ENCODE peak calls at places on chromosomes 7 and 10, in five cellular contexts. U, P, H, S and R are unnamed samples. For H3K9me3, the result is how much of the 10 kb centered on the place peaks cover.

GRCh38 chr10:112227331-112227961 is 43.9 kb upstream of the GPAM start:
- DNase-seq in S (no peak), U (no peak), H (no peak), P (no peak), R (no peak)

GRCh38 chr7:74294191-74294998 is 5.2 kb downstream of the CLIP2 start:
- DNase-seq in P (no peak), H (no peak), U (no peak), S (no peak), R (no peak)

GRCh38 chr7:17807242-17807641 is 133.1 kb downstream of the SNX13 start:
- DNase-seq in S (peak), H (no peak), P (no peak), U (no peak), R (no peak)

GRCh38 chr10:52318822-52319464 is 4.9 kb downstream of the DKK1 start:
- DNase-seq in U (peak), P (no peak), S (no peak), H (no peak), R (no peak)

GRCh38 chr7:30873207-30873606 is 38.4 kb upstream of the AQP1 start:
- DNase-seq in U (no peak), P (no peak), S (no peak), H (no peak), R (no peak)

GRCh38 chr10:87816842-87817178 is 1.2 kb downstream of the ATAD1 start:
- DNase-seq in H (no peak), U (no peak), P (no peak), S (no peak), R (no peak)

GRCh38 chr7:24882989-24883631 is 96.9 kb downstream of the OSBPL3 start:
- DNase-seq in S (no peak), H (no peak), P (no peak), U (no peak), R (no peak)

GRCh38 chr7:138157702-138158101 is 81.4 kb downstream of the AKR1D1 start:
- DNase-seq in P (no peak), S (no peak), H (no peak), U (no peak), R (no peak)

GRCh38 chr10:31707578-31708411 is 220.8 kb downstream of the ARHGAP12 start:
- DNase-seq in H (peak), S (no peak), U (no peak), P (no peak), R (no peak)

GRCh38 chr10:68848281-68848680 is 20.9 kb downstream of the STOX1 start:
- DNase-seq in U (no peak), S (no peak), H (no peak), P (no peak), R (no peak)

GRCh38 chr10:44906476-44906875 is 4.7 kb upstream of the TMEM72 start:
- DNase-seq in S (no peak), U (no peak), H (no peak), P (no peak), R (no peak)

GRCh38 chr10:127908958-127909267 is 2.0 kb downstream of the PTPRE start:
- DNase-seq in S (no peak), U (no peak), P (no peak), H (no peak), R (no peak)

GRCh38 chr10:98328163-98328562 is 60.2 kb upstream of the LOXL4 start:
- DNase-seq in S (no peak), U (no peak), P (no peak), H (no peak), R (no peak)

GRCh38 chr10:44967596-44967995 is 8.0 kb downstream of the RASSF4 start:
- DNase-seq in P (no peak), S (no peak), U (no peak), H (peak), R (no peak)

GRCh38 chr10:86715156-86715795 is 41.1 kb upstream of the BMPR1A start:
- DNase-seq in U (no peak), P (no peak), H (no peak), S (no peak), R (no peak)

GRCh38 chr10:18606051-18606730 is 45.2 kb downstream of the NSUN6 start:
- DNase-seq in P (no peak), H (no peak), U (no peak), S (no peak), R (no peak)

GRCh38 chr7:88357794-88358533 is 51.3 kb upstream of the STEAP4 start:
- DNase-seq in U (no peak), H (no peak), P (no peak), S (no peak), R (no peak)

GRCh38 chr10:58140706-58141347 is 126.9 kb downstream of the IPMK start:
- DNase-seq in S (no peak), H (no peak), P (no peak), U (no peak), R (no peak)
- H3K9me3 ChIP-seq in S (under half), H (under half), P (under half), U (under half), R (under half)

GRCh38 chr10:101123815-101124617 is 7.1 kb upstream of the TLX1 start:
- DNase-seq in P (no peak), S (no peak), H (no peak), U (no peak), R (no peak)

GRCh38 chr10:101121661-101122045 is 9.4 kb upstream of the TLX1 start:
- DNase-seq in U (no peak), H (no peak), P (no peak), S (no peak), R (no peak)

GRCh38 chr10:101124933-101125332 is 6.2 kb upstream of the TLX1 start:
- DNase-seq in U (no peak), P (no peak), S (no peak), H (no peak), R (no peak)

GRCh38 chr10:101122270-101123084 is 8.6 kb upstream of the TLX1 start:
- DNase-seq in U (no peak), H (no peak), P (no peak), S (no peak), R (no peak)

DNA sequence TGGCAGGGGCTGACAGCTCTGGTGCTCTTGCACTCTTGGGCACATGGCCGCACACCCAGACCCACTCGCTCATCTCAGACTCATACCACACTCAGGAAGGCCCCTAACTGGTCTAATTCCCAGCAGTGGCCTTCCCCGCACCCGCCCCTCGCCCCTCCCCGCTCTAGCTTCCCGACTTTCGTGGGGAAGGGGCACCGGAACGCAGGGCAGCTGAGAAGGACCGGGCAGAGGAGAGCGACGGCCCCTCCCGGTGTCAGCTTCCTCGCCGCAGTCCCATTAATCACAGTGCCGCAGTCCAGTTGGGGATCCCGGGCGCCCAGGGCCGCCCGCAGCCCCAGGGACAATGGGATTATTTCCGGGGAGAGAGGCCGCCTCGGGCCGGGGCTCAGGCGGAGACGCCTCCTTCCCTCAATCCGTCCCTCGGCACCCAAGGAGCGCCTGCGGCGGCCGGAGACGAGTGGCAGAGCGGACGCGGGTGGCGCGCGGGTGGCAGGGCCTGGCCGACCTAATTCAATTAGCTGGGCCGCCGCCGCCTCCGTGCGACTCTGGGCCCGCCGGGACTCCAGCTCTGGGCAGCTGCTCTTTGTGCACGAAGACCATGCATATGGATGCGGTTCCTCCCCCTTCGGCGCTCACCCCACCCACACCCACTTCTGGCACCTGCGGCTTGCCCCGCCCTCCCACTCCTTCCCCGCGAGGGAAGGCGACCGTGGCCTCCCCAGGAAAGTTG is 7.8 kb upstream of the TLX1 start:
- DNase-seq in H (no peak), U (no peak), P (no peak), S (no peak), R (no peak)
- H3K4me3 ChIP-seq in H (no peak), U (no peak), P (peak), S (no peak), R (peak)

DNA sequence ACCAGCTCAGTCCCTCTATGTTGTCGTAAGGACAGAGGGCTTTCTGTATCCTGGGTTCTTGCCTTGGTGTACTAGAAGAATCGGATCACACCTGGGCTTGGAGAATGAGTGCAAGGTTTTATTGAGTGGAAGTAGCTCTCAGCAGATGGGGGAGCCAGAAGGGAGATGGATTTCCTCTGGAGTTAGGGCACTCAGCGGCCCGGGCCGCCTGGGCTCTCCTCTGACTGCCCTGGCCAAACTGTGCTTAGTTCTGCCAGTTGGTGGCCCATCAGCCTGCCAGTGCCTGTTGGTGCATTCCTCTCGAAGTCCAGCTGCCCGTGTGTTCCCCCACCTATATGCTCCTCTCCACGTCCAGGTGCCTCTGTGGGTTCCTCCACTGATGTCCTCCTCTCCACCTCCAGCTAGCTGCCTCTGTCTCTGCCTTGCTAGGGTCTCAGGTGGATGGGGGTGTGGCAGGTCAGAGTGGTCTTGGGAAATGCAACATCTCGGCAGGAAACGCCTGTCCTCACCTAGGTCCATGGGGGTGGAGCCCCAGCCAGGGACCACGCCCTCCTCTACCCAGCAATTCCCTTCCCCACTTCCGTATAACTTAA is 148.6 kb downstream of the PPP1R3A start:
- DNase-seq in S (no peak), H (no peak), P (no peak), U (no peak), R (no peak)
- H3K9me3 ChIP-seq in S (under half), H (under half), P (under half), U (under half), R (under half)

GRCh38 chr7:118285358-118285757 is 60.9 kb downstream of the ANKRD7 start:
- DNase-seq in H (no peak), U (no peak), S (no peak), P (no peak), R (no peak)
- H3K4me3 ChIP-seq in H (no peak), U (no peak), S (no peak), P (no peak), R (no peak)

DNA sequence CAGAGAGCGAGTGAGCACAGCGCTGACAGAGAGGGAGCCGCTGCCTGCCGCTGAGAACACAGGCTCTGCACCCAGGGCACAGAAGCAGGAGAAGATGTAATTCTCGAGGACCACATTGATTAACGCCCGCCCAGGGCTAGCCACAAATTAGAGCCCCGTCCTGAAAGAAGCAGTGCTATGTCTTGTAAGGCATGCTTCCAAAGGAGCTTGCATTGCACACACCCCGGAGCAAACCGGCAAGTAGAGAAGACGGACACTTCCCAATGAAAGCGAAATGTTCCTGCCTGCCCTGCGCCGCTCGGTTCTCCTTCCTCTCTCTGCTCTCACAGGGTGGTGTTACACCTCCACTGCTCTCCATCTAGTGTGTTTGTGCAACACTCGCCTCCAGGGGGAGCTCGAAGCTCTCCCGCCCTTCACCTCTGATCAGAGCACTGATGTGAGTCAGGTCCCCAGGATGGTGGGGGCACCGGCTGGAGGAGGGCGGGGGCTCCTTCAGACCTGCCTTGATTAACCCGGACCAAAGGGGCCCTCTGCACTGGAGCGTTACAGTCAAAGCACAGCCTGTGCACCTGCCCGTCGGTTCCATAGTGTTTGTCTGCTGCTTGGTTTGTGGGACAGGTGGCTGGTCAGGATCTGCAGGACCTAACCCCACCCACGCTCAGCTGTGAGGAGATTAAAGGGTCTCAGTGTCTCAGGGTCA is 316.5 kb downstream of the ADARB2 start:
- DNase-seq in S (peak), H (no peak), U (peak), P (peak), R (peak)
- H3K9me3 ChIP-seq in S (under half), H (under half), U (under half), P (under half), R (under half)

DNA sequence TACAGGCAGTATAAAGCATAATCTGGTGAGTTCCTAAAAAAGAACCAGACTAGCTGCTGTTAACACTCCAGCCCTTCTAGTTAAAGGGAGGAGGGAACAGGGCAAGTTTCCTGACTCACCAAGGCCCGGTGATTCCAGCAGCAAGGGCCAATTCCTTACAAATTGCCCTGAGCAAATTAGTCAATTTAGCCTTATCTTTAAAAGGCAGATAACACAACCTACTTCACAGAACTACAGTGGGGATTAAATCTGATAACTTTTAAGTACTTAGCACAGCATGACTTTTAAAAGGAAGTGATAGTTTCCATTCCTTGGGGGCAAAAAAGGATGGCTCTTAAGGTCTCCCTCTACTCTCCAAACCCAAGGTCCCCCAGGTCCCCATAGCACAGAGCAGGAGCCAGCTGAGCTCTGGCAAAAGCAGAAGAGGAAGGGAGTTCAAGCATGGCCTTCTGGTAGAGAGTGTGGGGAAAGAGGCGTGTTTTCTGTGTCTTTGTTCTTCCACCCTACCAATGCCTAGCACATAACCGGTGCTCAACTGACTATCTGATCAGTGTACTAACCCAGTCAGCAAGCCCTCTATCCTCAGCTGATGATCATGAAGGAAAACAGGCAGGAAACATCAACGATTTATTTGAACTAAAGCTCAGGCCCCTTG is 4.0 kb downstream of the CDCA7L start:
- DNase-seq in P (no peak), H (no peak), U (no peak), S (no peak), R (no peak)
- H3K4me3 ChIP-seq in P (no peak), H (no peak), U (no peak), S (no peak), R (no peak)

GRCh38 chr7:156001496-156002260 is 189.4 kb upstream of the SHH start:
- DNase-seq in H (no peak), U (no peak), S (no peak), P (no peak), R (no peak)

GRCh38 chr7:156000601-156001396 is 188.5 kb upstream of the SHH start:
- DNase-seq in H (no peak), S (no peak), U (no peak), P (no peak), R (no peak)

GRCh38 chr7:156004265-156005201 is 192.3 kb upstream of the SHH start:
- DNase-seq in P (no peak), S (no peak), H (no peak), U (no peak), R (no peak)

GRCh38 chr7:156003220-156004162 is 191.2 kb upstream of the SHH start:
- DNase-seq in P (no peak), U (no peak), S (no peak), H (no peak), R (no peak)

GRCh38 chr7:156002362-156003001 is 190.2 kb upstream of the SHH start:
- DNase-seq in P (no peak), U (no peak), S (no peak), H (no peak), R (no peak)
- H3K9me3 ChIP-seq in P (under half), U (under half), S (under half), H (under half), R (under half)

GRCh38 chr7:22195402-22195801 is 161.6 kb downstream of the RAPGEF5 start:
- DNase-seq in P (no peak), U (no peak), H (no peak), S (no peak), R (no peak)

GRCh38 chr7:22194633-22195273 is 162.2 kb downstream of the RAPGEF5 start:
- DNase-seq in H (no peak), P (no peak), U (no peak), S (no peak), R (no peak)

GRCh38 chr7:22190736-22191135 is 166.2 kb downstream of the RAPGEF5 start:
- DNase-seq in P (no peak), U (no peak), S (no peak), H (no peak), R (no peak)

GRCh38 chr7:22193361-22194016 is 163.5 kb downstream of the RAPGEF5 start:
- DNase-seq in U (no peak), H (peak), S (no peak), P (no peak), R (no peak)

DNA sequence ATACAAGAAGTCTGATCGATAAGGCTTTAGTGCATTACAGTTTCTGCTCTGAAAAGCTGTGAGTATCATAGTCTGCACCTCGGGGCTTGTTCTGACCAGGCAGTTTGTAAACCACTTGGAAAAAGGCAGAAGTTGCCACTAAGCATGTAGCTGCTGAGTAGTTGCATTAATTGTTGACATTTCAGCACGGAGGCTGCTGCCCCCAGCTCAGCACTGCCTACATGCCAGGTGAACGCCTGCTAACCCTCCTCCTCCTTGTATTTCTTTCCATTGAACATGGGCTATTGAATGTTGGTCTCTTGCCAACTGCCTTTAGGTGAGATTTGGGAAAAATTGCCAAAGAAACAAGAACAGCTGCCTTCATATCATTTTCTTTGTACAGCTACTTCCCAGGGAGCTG is 164.2 kb downstream of the RAPGEF5 start:
- DNase-seq in U (no peak), H (no peak), P (no peak), S (no peak), R (no peak)
- H3K4me3 ChIP-seq in U (no peak), H (peak), P (no peak), S (peak), R (no peak)